ENCODE peak calls at places on chromosomes 1 and 21, in eight cellular contexts. Y, I, Z, S, D, C, H and R are unnamed samples.

GRCh38 chr1:84603941-84604830 is 29.9 kb upstream of the CTBS start:
- DNase-seq in Y (no peak), I (no peak), Z (no peak), S (peak), D (peak), C (no peak), H (no peak), R (no peak)

GRCh38 chr1:1419363-1419811 is 1.7 kb downstream of the ANKRD65 start:
- DNase-seq in Y (no peak), I (no peak), Z (no peak), S (no peak), D (no peak), C (no peak), H (no peak), R (no peak)

GRCh38 chr1:29563571-29563970 is 327.2 kb downstream of the PTPRU start:
- DNase-seq in Y (peak), I (no peak), Z (no peak), S (no peak), D (no peak), C (peak), H (no peak), R (no peak)

GRCh38 chr1:172154571-172154970 is 265.9 kb upstream of the C1orf105 start:
- DNase-seq in Y (peak), I (no peak), Z (no peak), S (peak), D (peak), C (no peak), H (no peak), R (peak)

GRCh38 chr1:186481303-186481888 is 20.5 kb upstream of the PDC start:
- DNase-seq in Y (no peak), I (no peak), Z (no peak), S (no peak), D (no peak), C (no peak), H (no peak), R (no peak)

GRCh38 chr1:215992620-215993019 is 425.5 kb downstream of the KCTD3 start:
- DNase-seq in Y (no peak), I (no peak), Z (peak), S (peak), D (peak), C (peak), H (no peak), R (peak)

GRCh38 chr1:159091547-159092397 is 15.2 kb upstream of the AIM2 start:
- DNase-seq in Y (peak), I (no peak), Z (no peak), S (peak), D (no peak), C (no peak), H (no peak), R (no peak)

GRCh38 chr1:245493029-245493428 is 338.2 kb downstream of the KIF26B start:
- DNase-seq in Y (no peak), I (no peak), Z (no peak), S (no peak), D (no peak), C (no peak), H (no peak), R (peak)

GRCh38 chr1:212293579-212293978 is 8.4 kb downstream of the PPP2R5A start:
- DNase-seq in Y (no peak), I (no peak), Z (no peak), S (no peak), D (peak), C (peak), H (no peak), R (no peak)

GRCh38 chr1:17569200-17570139 is 30.0 kb downstream of the ARHGEF10L start:
- DNase-seq in Y (no peak), I (no peak), Z (no peak), S (peak), D (peak), C (no peak), H (no peak), R (no peak)

GRCh38 chr1:168408531-168409242 is 128.0 kb downstream of the TBX19 start:
- DNase-seq in Y (peak), I (peak), Z (no peak), S (no peak), D (peak), C (no peak), H (no peak), R (peak)

GRCh38 chr1:71677541-71677940 is 596.7 kb upstream of the ZRANB2 start:
- DNase-seq in Y (no peak), I (no peak), Z (no peak), S (no peak), D (no peak), C (no peak), H (no peak), R (no peak)

GRCh38 chr1:16009678-16010077 is 5.6 kb downstream of the SRARP start:
- DNase-seq in Y (no peak), I (no peak), Z (no peak), S (no peak), D (no peak), C (no peak), H (no peak), R (no peak)

GRCh38 chr1:210250998-210251679 is 18.5 kb downstream of the SERTAD4 start:
- DNase-seq in Y (no peak), I (no peak), Z (peak), S (peak), D (peak), C (peak), H (no peak), R (peak)

GRCh38 chr1:245160288-245160687 is 5.5 kb downstream of the KIF26B start:
- DNase-seq in Y (no peak), I (no peak), Z (no peak), S (no peak), D (no peak), C (no peak), H (no peak), R (no peak)

GRCh38 chr21:39518055-39518844 is 66.5 kb downstream of the SH3BGR start:
- DNase-seq in Y (peak), I (peak), Z (peak), S (peak), D (peak), C (peak), H (peak), R (peak)

GRCh38 chr1:41353744-41354143 is 7.5 kb upstream of the FOXO6 start:
- DNase-seq in Y (no peak), I (no peak), Z (no peak), S (peak), D (no peak), C (no peak), H (peak), R (peak)

GRCh38 chr1:184959626-184960025 is 14.7 kb downstream of the NIBAN1 start:
- DNase-seq in Y (no peak), I (no peak), Z (no peak), S (no peak), D (no peak), C (no peak), H (no peak), R (no peak)

GRCh38 chr21:42245348-42246185 is 26.6 kb downstream of the ABCG1 start:
- DNase-seq in Y (no peak), I (no peak), Z (no peak), S (no peak), D (no peak), C (peak), H (no peak), R (no peak)

GRCh38 chr1:244337839-244338238 is 113.9 kb downstream of the ADSS2 start:
- DNase-seq in Y (no peak), I (no peak), Z (no peak), S (no peak), D (no peak), C (no peak), H (no peak), R (no peak)

GRCh38 chr1:67575861-67576260 is 109.1 kb upstream of the GADD45A start:
- DNase-seq in Y (peak), I (no peak), Z (no peak), S (peak), D (peak), C (peak), H (no peak), R (no peak)

GRCh38 chr1:37965301-37965700 is 18.4 kb upstream of the INPP5B start:
- DNase-seq in Y (no peak), I (no peak), Z (no peak), S (no peak), D (no peak), C (no peak), H (no peak), R (no peak)

GRCh38 chr1:43293896-43294760 is 6.7 kb upstream of the TIE1 start:
- DNase-seq in Y (peak), I (no peak), Z (no peak), S (peak), D (peak), C (no peak), H (no peak), R (no peak)

GRCh38 chr1:185850366-185850765 is 116.2 kb downstream of the HMCN1 start:
- DNase-seq in Y (no peak), I (no peak), Z (no peak), S (peak), D (peak), C (no peak), H (no peak), R (no peak)

GRCh38 chr1:63929106-63929478 is 155.3 kb downstream of the ROR1 start:
- DNase-seq in Y (no peak), I (no peak), Z (no peak), S (no peak), D (no peak), C (no peak), H (no peak), R (no peak)

GRCh38 chr21:44437696-44438431 is 17.4 kb upstream of the LRRC3 start:
- DNase-seq in Y (no peak), I (no peak), Z (no peak), S (no peak), D (no peak), C (no peak), H (no peak), R (no peak)

GRCh38 chr1:58358311-58358710 is 188.2 kb downstream of the OMA1 start:
- DNase-seq in Y (no peak), I (no peak), Z (peak), S (peak), D (peak), C (peak), H (no peak), R (no peak)

GRCh38 chr1:20279507-20279906 is 11.2 kb upstream of the VWA5B1 start:
- DNase-seq in Y (no peak), I (no peak), Z (no peak), S (peak), D (peak), C (no peak), H (no peak), R (no peak)

GRCh38 chr1:200075938-200076546 is 48.5 kb downstream of the NR5A2 start:
- DNase-seq in Y (peak), I (no peak), Z (no peak), S (peak), D (peak), C (no peak), H (no peak), R (no peak)

GRCh38 chr1:224520808-224521207 is 86.2 kb upstream of the WDR26 start:
- DNase-seq in Y (no peak), I (no peak), Z (no peak), S (no peak), D (no peak), C (no peak), H (no peak), R (no peak)

GRCh38 chr1:53734650-53735211 is 4.2 kb downstream of the GLIS1 start:
- DNase-seq in Y (no peak), I (no peak), Z (no peak), S (no peak), D (peak), C (peak), H (no peak), R (no peak)

GRCh38 chr21:17725339-17725738 is 93.8 kb downstream of the C21orf91 start:
- DNase-seq in Y (no peak), I (no peak), Z (no peak), S (no peak), D (no peak), C (no peak), H (no peak), R (no peak)

GRCh38 chr1:15170071-15170470 is 16.5 kb downstream of the TMEM51 start:
- DNase-seq in Y (no peak), I (no peak), Z (no peak), S (no peak), D (no peak), C (no peak), H (no peak), R (no peak)

GRCh38 chr21:25838809-25839208 is 104.0 kb downstream of the GABPA start:
- DNase-seq in Y (no peak), I (no peak), Z (no peak), S (no peak), D (peak), C (peak), H (no peak), R (no peak)

GRCh38 chr1:181179980-181180964 is 91.8 kb downstream of the IER5 start:
- DNase-seq in Y (peak), I (peak), Z (peak), S (peak), D (peak), C (peak), H (no peak), R (peak)